ENCODE peak calls at places on chromosome 10, in four cellular contexts. One of them, this sample, is unnamed. For H3K9me3 and H3K27me3, the result is how much of the 10 kb centered on the place peaks cover.

GRCh38 chr10:34124522-34125035 is 690.5 kb downstream of the PARD3 start:
- DNase-seq in heart right ventricle: no peak
- DNase-seq in naive thymus-derived CD4-positive, alpha-beta T cell: no peak
- DNase-seq in Peyer's patch: peak
- DNase-seq in this sample: no peak

GRCh38 chr10:129057856-129058663 is 409.0 kb upstream of the MGMT start:
- DNase-seq in heart right ventricle: no peak
- DNase-seq in naive thymus-derived CD4-positive, alpha-beta T cell: peak
- DNase-seq in Peyer's patch: peak
- DNase-seq in this sample: peak

GRCh38 chr10:47257396-47258120 is 42.4 kb upstream of the GDF10 start:
- DNase-seq in heart right ventricle: no peak
- DNase-seq in naive thymus-derived CD4-positive, alpha-beta T cell: peak
- DNase-seq in Peyer's patch: no peak
- DNase-seq in this sample: no peak

GRCh38 chr10:30422981-30423654 is 10.9 kb upstream of the MAP3K8 start:
- DNase-seq in heart right ventricle: no peak
- DNase-seq in naive thymus-derived CD4-positive, alpha-beta T cell: no peak
- DNase-seq in Peyer's patch: peak
- DNase-seq in this sample: no peak

GRCh38 chr10:100998991-100999741 is 442 bp upstream of the LZTS2 start:
- DNase-seq in heart right ventricle: peak
- DNase-seq in naive thymus-derived CD4-positive, alpha-beta T cell: peak
- DNase-seq in Peyer's patch: peak
- DNase-seq in this sample: peak

GRCh38 chr10:97188234-97188847 is 2.6 kb upstream of the SLIT1 start:
- DNase-seq in heart right ventricle: no peak
- DNase-seq in naive thymus-derived CD4-positive, alpha-beta T cell: no peak
- DNase-seq in Peyer's patch: no peak
- DNase-seq in this sample: no peak

GRCh38 chr10:125792342-125793063 is 16.9 kb upstream of the MMP21 start:
- DNase-seq in heart right ventricle: no peak
- DNase-seq in naive thymus-derived CD4-positive, alpha-beta T cell: no peak
- DNase-seq in Peyer's patch: peak
- DNase-seq in this sample: no peak

GRCh38 chr10:68251146-68251545 is 19.2 kb upstream of the ATOH7 start:
- DNase-seq in heart right ventricle: no peak
- DNase-seq in naive thymus-derived CD4-positive, alpha-beta T cell: no peak
- DNase-seq in Peyer's patch: no peak
- DNase-seq in this sample: no peak

GRCh38 chr10:110370005-110370404 is 65.3 kb upstream of the SMNDC1 start:
- DNase-seq in heart right ventricle: no peak
- DNase-seq in naive thymus-derived CD4-positive, alpha-beta T cell: no peak
- DNase-seq in Peyer's patch: peak
- DNase-seq in this sample: no peak

GRCh38 chr10:114017266-114017665 is 26.4 kb upstream of the ADRB1 start:
- DNase-seq in heart right ventricle: no peak
- DNase-seq in naive thymus-derived CD4-positive, alpha-beta T cell: no peak
- DNase-seq in Peyer's patch: no peak
- DNase-seq in this sample: no peak

GRCh38 chr10:69362471-69362954 is 54.2 kb downstream of the TACR2 start:
- DNase-seq in heart right ventricle: peak
- DNase-seq in naive thymus-derived CD4-positive, alpha-beta T cell: peak
- DNase-seq in Peyer's patch: no peak
- DNase-seq in this sample: no peak

GRCh38 chr10:18565006-18565405 is 86.4 kb downstream of the NSUN6 start:
- DNase-seq in heart right ventricle: no peak
- DNase-seq in naive thymus-derived CD4-positive, alpha-beta T cell: no peak
- DNase-seq in Peyer's patch: no peak
- DNase-seq in this sample: no peak
- H3K9me3 ChIP-seq in heart right ventricle: under half
- H3K9me3 ChIP-seq in naive thymus-derived CD4-positive, alpha-beta T cell: under half
- H3K9me3 ChIP-seq in Peyer's patch: under half
- H3K9me3 ChIP-seq in this sample: under half

DNA sequence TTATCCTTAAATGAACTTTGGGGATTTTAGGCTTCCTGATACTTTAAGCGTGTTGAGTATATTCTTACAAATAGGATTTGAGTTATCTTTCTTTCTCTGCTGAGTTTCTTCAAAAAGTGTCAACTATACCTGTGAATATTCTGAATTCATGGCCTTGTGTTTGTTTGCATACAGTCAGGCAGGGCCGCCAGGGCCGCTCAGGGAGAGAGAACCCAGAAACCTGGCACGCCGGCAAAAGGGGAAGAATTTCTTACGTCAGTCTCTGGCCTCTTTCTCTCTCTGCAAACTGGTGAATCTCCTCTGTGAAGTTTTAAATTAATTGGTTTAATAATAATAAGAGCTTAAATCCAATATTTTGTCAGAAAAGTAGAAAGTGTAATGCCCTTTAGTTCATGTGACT is 29.3 kb upstream of the BNIP3 start:
- DNase-seq in heart right ventricle: peak
- DNase-seq in naive thymus-derived CD4-positive, alpha-beta T cell: no peak
- DNase-seq in Peyer's patch: no peak
- DNase-seq in this sample: no peak
- H3K4me3 ChIP-seq in heart right ventricle: no peak
- H3K4me3 ChIP-seq in naive thymus-derived CD4-positive, alpha-beta T cell: no peak
- H3K4me3 ChIP-seq in Peyer's patch: no peak
- H3K4me3 ChIP-seq in this sample: no peak

GRCh38 chr10:117549100-117549499 is 6.6 kb downstream of the EMX2 start:
- DNase-seq in heart right ventricle: no peak
- DNase-seq in naive thymus-derived CD4-positive, alpha-beta T cell: no peak
- DNase-seq in Peyer's patch: no peak
- DNase-seq in this sample: no peak
- H3K27me3 ChIP-seq in heart right ventricle: half or more
- H3K27me3 ChIP-seq in naive thymus-derived CD4-positive, alpha-beta T cell: under half
- H3K27me3 ChIP-seq in Peyer's patch: half or more
- H3K27me3 ChIP-seq in this sample: under half

GRCh38 chr10:14918964-14919363 is 34.9 kb downstream of the DCLRE1C start:
- DNase-seq in heart right ventricle: no peak
- DNase-seq in naive thymus-derived CD4-positive, alpha-beta T cell: no peak
- DNase-seq in Peyer's patch: no peak
- DNase-seq in this sample: no peak
- H3K9me3 ChIP-seq in heart right ventricle: under half
- H3K9me3 ChIP-seq in naive thymus-derived CD4-positive, alpha-beta T cell: under half
- H3K9me3 ChIP-seq in Peyer's patch: under half
- H3K9me3 ChIP-seq in this sample: under half

DNA sequence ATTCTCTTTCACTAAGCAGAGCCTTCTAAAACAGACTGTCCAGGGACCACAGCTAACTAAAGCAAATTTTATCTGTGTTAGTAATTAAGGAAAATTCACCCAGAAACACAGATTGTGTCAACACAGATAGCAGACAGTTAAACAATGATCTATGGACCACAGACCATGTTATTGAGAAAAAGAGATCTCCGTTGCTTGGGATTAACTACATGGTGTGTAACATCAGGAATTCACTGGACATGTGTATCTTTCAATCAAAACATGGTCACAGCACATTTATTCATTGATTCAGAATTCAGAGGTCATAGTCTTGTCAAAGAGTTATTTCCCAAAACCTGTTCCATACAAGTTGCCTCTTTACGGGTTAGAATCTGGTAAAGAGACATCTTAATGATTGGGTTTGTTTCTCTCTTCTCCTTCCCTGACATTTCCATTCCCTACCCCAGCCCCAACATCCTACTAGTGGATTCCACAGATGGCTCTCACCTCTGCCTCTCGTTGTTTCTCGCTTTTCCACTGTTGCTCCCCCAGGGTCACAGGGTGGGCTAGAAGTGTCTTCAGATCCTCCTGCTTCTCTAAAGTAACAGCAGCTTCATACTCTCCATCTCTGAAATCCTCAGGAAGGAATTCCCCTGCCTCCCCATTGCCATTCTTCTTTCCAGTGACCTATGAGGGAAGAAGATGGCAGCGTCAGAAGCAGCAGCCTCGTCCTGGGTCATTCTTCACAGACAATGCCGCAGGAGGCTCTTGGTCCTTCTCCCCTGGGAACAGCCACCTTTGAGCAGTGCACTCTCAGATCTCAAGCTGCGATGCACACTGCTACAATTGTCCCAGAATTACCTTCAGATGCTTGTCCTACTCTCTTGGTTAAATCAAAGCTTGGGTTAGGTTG is 958 bp downstream of the ANKRD1 start:
- DNase-seq in heart right ventricle: no peak
- DNase-seq in naive thymus-derived CD4-positive, alpha-beta T cell: no peak
- DNase-seq in Peyer's patch: no peak
- DNase-seq in this sample: no peak
- H3K4me3 ChIP-seq in heart right ventricle: peak
- H3K4me3 ChIP-seq in naive thymus-derived CD4-positive, alpha-beta T cell: no peak
- H3K4me3 ChIP-seq in Peyer's patch: no peak
- H3K4me3 ChIP-seq in this sample: no peak

DNA sequence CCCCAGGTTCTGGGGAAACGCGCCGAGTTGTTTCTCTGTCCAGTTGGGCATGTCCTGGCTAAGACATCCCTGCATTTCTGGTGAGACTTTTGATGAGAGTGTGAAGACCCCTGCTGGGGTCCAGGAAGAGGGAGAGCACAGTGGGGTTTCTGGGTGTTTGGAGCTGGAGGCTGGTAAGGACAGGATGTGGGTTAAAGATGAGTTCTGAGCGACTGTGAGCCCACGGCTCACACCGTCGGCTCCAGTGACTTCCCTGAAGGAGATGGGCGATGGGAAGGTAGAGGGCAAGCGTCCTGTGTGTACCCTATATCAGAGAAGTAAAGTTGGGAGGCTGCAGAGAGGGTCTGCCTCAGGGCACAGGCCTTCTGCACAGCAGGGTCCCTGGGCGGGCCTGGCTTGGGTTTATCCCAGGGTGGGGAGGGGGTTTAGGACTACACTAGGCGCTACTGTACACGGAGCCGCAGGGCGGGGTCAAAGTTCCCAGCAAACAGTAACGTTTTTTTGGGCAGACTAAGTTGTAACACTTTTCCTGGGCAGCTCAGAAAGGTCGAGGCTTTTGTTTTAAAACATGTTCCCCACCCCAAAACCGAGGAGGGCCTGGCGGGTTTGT is 3.6 kb downstream of the EMX2 start:
- DNase-seq in heart right ventricle: no peak
- DNase-seq in naive thymus-derived CD4-positive, alpha-beta T cell: no peak
- DNase-seq in Peyer's patch: peak
- DNase-seq in this sample: no peak
- H3K27me3 ChIP-seq in heart right ventricle: half or more
- H3K27me3 ChIP-seq in naive thymus-derived CD4-positive, alpha-beta T cell: under half
- H3K27me3 ChIP-seq in Peyer's patch: half or more
- H3K27me3 ChIP-seq in this sample: under half